ENCODE peak calls at places on chromosomes 2 and 18, in six cellular contexts. One of them, this sample, is unnamed.
A peak's percentile ranks its signal among the peaks of the same experiment; 100 is the strongest.

GRCh38 chr2:18387479-18388206 is 172.8 kb downstream of the RDH14 start:
- DNase-seq in endothelial cell of umbilical vein: peak; percentile 74
- DNase-seq in suprapubic skin: peak; percentile 87
- DNase-seq in breast epithelium: peak; percentile 71
- DNase-seq in sigmoid colon: peak; percentile 91
- DNase-seq in K562: peak; percentile 68
- DNase-seq in this sample: peak; percentile 61

GRCh38 chr2:240911641-240912265 is 5.6 kb downstream of the CROCC2 start:
- DNase-seq in endothelial cell of umbilical vein: no peak
- DNase-seq in K562: no peak
- DNase-seq in sigmoid colon: no peak
- DNase-seq in suprapubic skin: no peak
- DNase-seq in breast epithelium: no peak
- DNase-seq in this sample: no peak

GRCh38 chr2:128389521-128389920 is 70.9 kb upstream of the HS6ST1 start:
- DNase-seq in endothelial cell of umbilical vein: no peak
- DNase-seq in K562: no peak
- DNase-seq in breast epithelium: peak; percentile 31
- DNase-seq in suprapubic skin: peak; percentile 53
- DNase-seq in sigmoid colon: peak; percentile 46
- DNase-seq in this sample: no peak

GRCh38 chr18:26226229-26227050 is at the start of gene TAF4B:
- DNase-seq in endothelial cell of umbilical vein: peak; percentile 93
- DNase-seq in breast epithelium: peak; percentile 92
- DNase-seq in suprapubic skin: peak; percentile 96
- DNase-seq in K562: peak; percentile 99
- DNase-seq in sigmoid colon: peak; percentile 97
- DNase-seq in this sample: peak; percentile 93

GRCh38 chr2:16244153-16244965 is 304.0 kb downstream of the MYCN start:
- DNase-seq in suprapubic skin: no peak
- DNase-seq in endothelial cell of umbilical vein: no peak
- DNase-seq in sigmoid colon: no peak
- DNase-seq in K562: no peak
- DNase-seq in breast epithelium: no peak
- DNase-seq in this sample: no peak

GRCh38 chr2:232633413-232634318 is at the start of gene EFHD1:
- DNase-seq in breast epithelium: peak; percentile 89
- DNase-seq in sigmoid colon: peak; percentile 91
- DNase-seq in K562: peak; percentile 72
- DNase-seq in endothelial cell of umbilical vein: peak; percentile 65
- DNase-seq in suprapubic skin: peak; percentile 91
- DNase-seq in this sample: peak; percentile 75

GRCh38 chr2:46555011-46555410 is 75.6 kb downstream of the TMEM247 start:
- DNase-seq in breast epithelium: no peak
- DNase-seq in endothelial cell of umbilical vein: no peak
- DNase-seq in suprapubic skin: no peak
- DNase-seq in K562: no peak
- DNase-seq in sigmoid colon: no peak
- DNase-seq in this sample: no peak

GRCh38 chr18:49652841-49653240 is 91.0 kb downstream of the LIPG start:
- DNase-seq in K562: no peak
- DNase-seq in endothelial cell of umbilical vein: peak; percentile 35
- DNase-seq in breast epithelium: no peak
- DNase-seq in suprapubic skin: no peak
- DNase-seq in sigmoid colon: no peak
- DNase-seq in this sample: no peak

GRCh38 chr2:63023444-63023843 is 27.2 kb upstream of the OTX1 start:
- DNase-seq in suprapubic skin: no peak
- DNase-seq in sigmoid colon: no peak
- DNase-seq in breast epithelium: no peak
- DNase-seq in endothelial cell of umbilical vein: peak; percentile 67
- DNase-seq in K562: peak; percentile 23
- DNase-seq in this sample: no peak

GRCh38 chr18:39380823-39381222 is 1815.2 kb upstream of the CELF4 start:
- DNase-seq in K562: no peak
- DNase-seq in breast epithelium: no peak
- DNase-seq in endothelial cell of umbilical vein: no peak
- DNase-seq in sigmoid colon: no peak
- DNase-seq in suprapubic skin: no peak
- DNase-seq in this sample: no peak

GRCh38 chr2:64404743-64405142 is 49.2 kb upstream of the LGALSL start:
- DNase-seq in sigmoid colon: no peak
- DNase-seq in endothelial cell of umbilical vein: no peak
- DNase-seq in K562: peak; percentile 49
- DNase-seq in suprapubic skin: peak; percentile 85
- DNase-seq in breast epithelium: no peak
- DNase-seq in this sample: no peak

GRCh38 chr18:21897811-21898210 is 157.2 kb downstream of the MIB1 start:
- DNase-seq in endothelial cell of umbilical vein: peak; percentile 57
- DNase-seq in breast epithelium: no peak
- DNase-seq in suprapubic skin: no peak
- DNase-seq in sigmoid colon: no peak
- DNase-seq in K562: peak; percentile 55
- DNase-seq in this sample: peak; percentile 22

GRCh38 chr18:13036622-13037320 is 45.6 kb downstream of the CEP192 start:
- DNase-seq in suprapubic skin: no peak
- DNase-seq in K562: no peak
- DNase-seq in endothelial cell of umbilical vein: no peak
- DNase-seq in sigmoid colon: no peak
- DNase-seq in breast epithelium: no peak
- DNase-seq in this sample: no peak

GRCh38 chr2:79910643-79911042 is 393.9 kb downstream of the LRRTM1 start:
- DNase-seq in suprapubic skin: no peak
- DNase-seq in breast epithelium: no peak
- DNase-seq in K562: no peak
- DNase-seq in endothelial cell of umbilical vein: no peak
- DNase-seq in sigmoid colon: no peak
- DNase-seq in this sample: no peak

GRCh38 chr2:21317131-21317530 is 193.4 kb downstream of the TDRD15 start:
- DNase-seq in breast epithelium: no peak
- DNase-seq in endothelial cell of umbilical vein: peak; percentile 3
- DNase-seq in K562: peak; percentile 66
- DNase-seq in suprapubic skin: no peak
- DNase-seq in sigmoid colon: peak; percentile 64
- DNase-seq in this sample: no peak

GRCh38 chr18:62584241-62585120 is 61.7 kb downstream of the ZCCHC2 start:
- DNase-seq in sigmoid colon: peak; percentile 94
- DNase-seq in K562: peak; percentile 79
- DNase-seq in breast epithelium: peak; percentile 89
- DNase-seq in suprapubic skin: peak; percentile 90
- DNase-seq in endothelial cell of umbilical vein: peak; percentile 90
- DNase-seq in this sample: peak; percentile 84

GRCh38 chr2:5748941-5749731 is 57.0 kb downstream of the SOX11 start:
- DNase-seq in suprapubic skin: no peak
- DNase-seq in sigmoid colon: no peak
- DNase-seq in K562: no peak
- DNase-seq in breast epithelium: peak; percentile 65
- DNase-seq in endothelial cell of umbilical vein: no peak
- DNase-seq in this sample: peak; percentile 53

GRCh38 chr2:148824190-148824589 is 50.8 kb upstream of the KIF5C start:
- DNase-seq in K562: no peak
- DNase-seq in breast epithelium: no peak
- DNase-seq in endothelial cell of umbilical vein: no peak
- DNase-seq in suprapubic skin: no peak
- DNase-seq in sigmoid colon: no peak
- DNase-seq in this sample: no peak

GRCh38 chr2:240799183-240799740 is 20.8 kb downstream of the KIF1A start:
- DNase-seq in sigmoid colon: no peak
- DNase-seq in endothelial cell of umbilical vein: no peak
- DNase-seq in K562: no peak
- DNase-seq in breast epithelium: peak; percentile 30
- DNase-seq in suprapubic skin: no peak
- DNase-seq in this sample: no peak

GRCh38 chr2:237431372-237431771 is 17.4 kb upstream of the COL6A3 start:
- DNase-seq in sigmoid colon: no peak
- DNase-seq in endothelial cell of umbilical vein: no peak
- DNase-seq in breast epithelium: no peak
- DNase-seq in suprapubic skin: no peak
- DNase-seq in K562: no peak
- DNase-seq in this sample: no peak

GRCh38 chr18:27627927-27628326 is 442.8 kb upstream of the CHST9 start:
- DNase-seq in sigmoid colon: no peak
- DNase-seq in K562: no peak
- DNase-seq in breast epithelium: no peak
- DNase-seq in endothelial cell of umbilical vein: no peak
- DNase-seq in suprapubic skin: no peak
- DNase-seq in this sample: no peak

GRCh38 chr18:23324861-23325260 is 128.2 kb upstream of the RIOK3 start:
- DNase-seq in endothelial cell of umbilical vein: no peak
- DNase-seq in K562: no peak
- DNase-seq in breast epithelium: no peak
- DNase-seq in sigmoid colon: no peak
- DNase-seq in suprapubic skin: no peak
- DNase-seq in this sample: no peak

GRCh38 chr2:227472265-227473018 is 486 bp downstream of the AGFG1 start:
- DNase-seq in K562: peak; percentile 68
- DNase-seq in suprapubic skin: peak; percentile 83
- DNase-seq in breast epithelium: no peak
- DNase-seq in endothelial cell of umbilical vein: peak; percentile 33
- DNase-seq in sigmoid colon: peak; percentile 68
- DNase-seq in this sample: peak; percentile 7
- H3K4me3 ChIP-seq in K562: peak overlapping the region; percentile 94
- H3K4me3 ChIP-seq in suprapubic skin: peak overlapping the region; percentile 98
- H3K4me3 ChIP-seq in breast epithelium: peak overlapping the region; percentile 96
- H3K4me3 ChIP-seq in endothelial cell of umbilical vein: peak overlapping the region; percentile 63
- H3K4me3 ChIP-seq in sigmoid colon: peak overlapping the region; percentile 97
- H3K4me3 ChIP-seq in this sample: peak overlapping the region; percentile 92

DNA sequence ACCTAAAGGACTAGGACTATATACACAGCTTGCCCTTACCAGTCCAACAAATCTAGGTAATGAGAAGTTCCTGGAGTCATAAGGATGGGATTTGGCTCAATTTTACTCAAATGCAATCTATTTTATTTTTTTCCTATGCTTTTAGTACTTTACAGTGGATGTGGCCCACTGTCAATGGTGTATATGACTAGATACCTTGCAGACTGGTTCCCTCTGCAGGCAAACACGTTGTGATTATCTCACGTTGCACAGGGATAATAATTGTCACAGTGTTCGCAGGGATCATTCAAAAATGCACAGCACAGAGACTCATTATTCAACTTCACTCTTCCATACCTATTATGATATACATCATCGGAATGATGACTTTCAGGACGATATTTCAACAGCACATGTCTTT is 359.7 kb downstream of the MBD2 start:
- DNase-seq in breast epithelium: no peak
- DNase-seq in K562: no peak
- DNase-seq in sigmoid colon: no peak
- DNase-seq in endothelial cell of umbilical vein: no peak
- DNase-seq in suprapubic skin: no peak
- DNase-seq in this sample: no peak
- TF ChIP-seq POLR2AphosphoS5 in breast epithelium: no peak
- TF ChIP-seq POLR2AphosphoS5 in K562: no peak
- TF ChIP-seq POLR2AphosphoS5 in sigmoid colon: no peak
- TF ChIP-seq POLR2AphosphoS5 in endothelial cell of umbilical vein: no peak
- TF ChIP-seq POLR2AphosphoS5 in suprapubic skin: no peak
- TF ChIP-seq POLR2AphosphoS5 in this sample: no peak

GRCh38 chr2:127063701-127064590 is 43.0 kb downstream of the BIN1 start:
- DNase-seq in endothelial cell of umbilical vein: no peak
- DNase-seq in K562: no peak
- DNase-seq in breast epithelium: no peak
- DNase-seq in sigmoid colon: peak; percentile 76
- DNase-seq in suprapubic skin: no peak
- DNase-seq in this sample: no peak

GRCh38 chr2:127065932-127066318 is 41.0 kb downstream of the BIN1 start:
- DNase-seq in breast epithelium: no peak
- DNase-seq in endothelial cell of umbilical vein: no peak
- DNase-seq in K562: no peak
- DNase-seq in sigmoid colon: no peak
- DNase-seq in suprapubic skin: no peak
- DNase-seq in this sample: no peak

GRCh38 chr2:127065299-127065931 is 41.5 kb downstream of the BIN1 start:
- DNase-seq in breast epithelium: no peak
- DNase-seq in K562: no peak
- DNase-seq in endothelial cell of umbilical vein: no peak
- DNase-seq in suprapubic skin: no peak
- DNase-seq in sigmoid colon: no peak
- DNase-seq in this sample: no peak

GRCh38 chr2:127066942-127067341 is 40.0 kb downstream of the BIN1 start:
- DNase-seq in breast epithelium: no peak
- DNase-seq in K562: no peak
- DNase-seq in endothelial cell of umbilical vein: no peak
- DNase-seq in sigmoid colon: peak; percentile 89
- DNase-seq in suprapubic skin: peak; percentile 92
- DNase-seq in this sample: no peak

DNA sequence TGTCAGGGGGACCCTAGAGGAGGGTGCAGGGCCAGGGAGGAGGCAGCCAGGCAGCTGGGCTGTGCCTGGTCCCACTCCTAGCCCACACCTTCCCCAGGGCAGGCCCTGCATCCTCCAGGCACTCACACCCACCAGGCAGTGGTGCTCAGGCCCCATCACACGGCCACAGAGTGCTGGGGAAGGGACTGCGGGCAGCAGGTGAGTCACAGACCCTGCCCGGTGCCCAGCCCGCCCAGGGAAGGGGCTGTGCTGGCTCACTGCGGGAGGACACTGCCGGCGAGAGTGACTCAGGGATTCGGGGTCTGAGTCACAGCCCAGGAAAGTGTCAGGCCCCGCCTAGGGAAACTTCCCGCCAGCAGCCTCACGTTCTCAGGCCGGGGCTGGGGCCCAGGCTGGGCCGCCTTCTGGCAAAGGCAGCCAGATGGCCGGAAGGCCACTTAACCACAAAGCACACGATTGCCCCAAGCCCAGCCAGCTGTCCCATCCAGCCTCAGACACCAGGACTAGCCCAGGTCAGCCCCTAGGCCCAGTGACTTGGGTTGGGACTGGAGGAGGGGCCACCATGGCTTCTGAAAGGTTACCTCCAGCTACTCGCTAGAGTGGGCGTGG is 42.2 kb downstream of the BIN1 start:
- DNase-seq in suprapubic skin: peak; percentile 94
- DNase-seq in K562: peak; percentile 96
- DNase-seq in sigmoid colon: peak; percentile 97
- DNase-seq in breast epithelium: peak; percentile 67
- DNase-seq in endothelial cell of umbilical vein: peak; percentile 98
- DNase-seq in this sample: peak; percentile 54
- H3K4me3 ChIP-seq in suprapubic skin: no peak overlapping the region
- H3K4me3 ChIP-seq in K562: no peak overlapping the region
- H3K4me3 ChIP-seq in sigmoid colon: peak overlapping the region; percentile 4
- H3K4me3 ChIP-seq in breast epithelium: peak overlapping the region; percentile 51
- H3K4me3 ChIP-seq in endothelial cell of umbilical vein: no peak overlapping the region
- H3K4me3 ChIP-seq in this sample: no peak overlapping the region

GRCh38 chr18:77093067-77093430 is 39.5 kb downstream of the MBP start:
- DNase-seq in endothelial cell of umbilical vein: no peak
- DNase-seq in sigmoid colon: no peak
- DNase-seq in K562: no peak
- DNase-seq in breast epithelium: no peak
- DNase-seq in suprapubic skin: peak; percentile 73
- DNase-seq in this sample: no peak

GRCh38 chr18:77096936-77097886 is 35.4 kb downstream of the MBP start:
- DNase-seq in sigmoid colon: no peak
- DNase-seq in endothelial cell of umbilical vein: no peak
- DNase-seq in suprapubic skin: peak; percentile 61
- DNase-seq in K562: no peak
- DNase-seq in breast epithelium: no peak
- DNase-seq in this sample: no peak

GRCh38 chr18:77093584-77093983 is 39.0 kb downstream of the MBP start:
- DNase-seq in sigmoid colon: no peak
- DNase-seq in K562: no peak
- DNase-seq in suprapubic skin: peak; percentile 67
- DNase-seq in breast epithelium: no peak
- DNase-seq in endothelial cell of umbilical vein: no peak
- DNase-seq in this sample: no peak

GRCh38 chr18:77096031-77096371 is 36.6 kb downstream of the MBP start:
- DNase-seq in suprapubic skin: no peak
- DNase-seq in K562: no peak
- DNase-seq in breast epithelium: no peak
- DNase-seq in endothelial cell of umbilical vein: no peak
- DNase-seq in sigmoid colon: no peak
- DNase-seq in this sample: no peak

GRCh38 chr18:77095356-77096030 is 37.1 kb downstream of the MBP start:
- DNase-seq in breast epithelium: no peak
- DNase-seq in sigmoid colon: peak; percentile 83
- DNase-seq in endothelial cell of umbilical vein: no peak
- DNase-seq in K562: no peak
- DNase-seq in suprapubic skin: peak; percentile 26
- DNase-seq in this sample: no peak
- TF ChIP-seq POLR2AphosphoS5 in breast epithelium: no peak
- TF ChIP-seq POLR2AphosphoS5 in sigmoid colon: no peak
- TF ChIP-seq POLR2AphosphoS5 in endothelial cell of umbilical vein: no peak
- TF ChIP-seq POLR2AphosphoS5 in K562: no peak
- TF ChIP-seq POLR2AphosphoS5 in suprapubic skin: no peak
- TF ChIP-seq POLR2AphosphoS5 in this sample: no peak